ENCODE peak calls at places on chromosomes 16 and 17, in eight cellular contexts. One of them, this sample, is unnamed.

GRCh38 chr16:4262303-4262835 is 10.5 kb downstream of the TFAP4 start:
- DNase-seq in transverse colon: no peak
- DNase-seq in A549: no peak
- DNase-seq in suprapubic skin: no peak
- DNase-seq in K562: no peak
- DNase-seq in sigmoid colon: no peak
- DNase-seq in SK-N-SH: peak
- DNase-seq in upper lobe of left lung: no peak
- DNase-seq in this sample: peak

GRCh38 chr16:84360170-84360569 is 8.2 kb upstream of the ATP2C2 start:
- DNase-seq in suprapubic skin: no peak
- DNase-seq in transverse colon: no peak
- DNase-seq in K562: no peak
- DNase-seq in SK-N-SH: no peak
- DNase-seq in sigmoid colon: no peak
- DNase-seq in A549: no peak
- DNase-seq in upper lobe of left lung: no peak
- DNase-seq in this sample: no peak

GRCh38 chr17:1628856-1629646 is 417 bp upstream of the SLC43A2 start:
- DNase-seq in suprapubic skin: peak
- DNase-seq in upper lobe of left lung: peak
- DNase-seq in transverse colon: peak
- DNase-seq in A549: peak
- DNase-seq in K562: peak
- DNase-seq in sigmoid colon: peak
- DNase-seq in SK-N-SH: peak
- DNase-seq in this sample: peak

GRCh38 chr17:12851901-12852435 is 62.7 kb downstream of the ARHGAP44 start:
- DNase-seq in SK-N-SH: no peak
- DNase-seq in upper lobe of left lung: no peak
- DNase-seq in K562: no peak
- DNase-seq in transverse colon: no peak
- DNase-seq in A549: no peak
- DNase-seq in suprapubic skin: no peak
- DNase-seq in sigmoid colon: no peak
- DNase-seq in this sample: no peak

GRCh38 chr16:85369741-85370528 is 243.2 kb upstream of the GSE1 start:
- DNase-seq in K562: peak
- DNase-seq in SK-N-SH: peak
- DNase-seq in sigmoid colon: peak
- DNase-seq in suprapubic skin: no peak
- DNase-seq in A549: peak
- DNase-seq in upper lobe of left lung: peak
- DNase-seq in transverse colon: peak
- DNase-seq in this sample: no peak

GRCh38 chr17:324151-324571 is 28.4 kb downstream of the RPH3AL start:
- DNase-seq in sigmoid colon: peak
- DNase-seq in K562: no peak
- DNase-seq in A549: no peak
- DNase-seq in SK-N-SH: no peak
- DNase-seq in upper lobe of left lung: no peak
- DNase-seq in suprapubic skin: no peak
- DNase-seq in transverse colon: no peak
- DNase-seq in this sample: no peak

GRCh38 chr17:7346761-7347614 is 5.0 kb upstream of the KCTD11 start:
- DNase-seq in suprapubic skin: no peak
- DNase-seq in sigmoid colon: no peak
- DNase-seq in transverse colon: no peak
- DNase-seq in A549: no peak
- DNase-seq in K562: no peak
- DNase-seq in upper lobe of left lung: no peak
- DNase-seq in SK-N-SH: no peak
- DNase-seq in this sample: no peak

GRCh38 chr17:76491271-76492184 is 9.7 kb downstream of the RHBDF2 start:
- DNase-seq in K562: peak
- DNase-seq in transverse colon: peak
- DNase-seq in suprapubic skin: no peak
- DNase-seq in A549: no peak
- DNase-seq in sigmoid colon: no peak
- DNase-seq in upper lobe of left lung: peak
- DNase-seq in SK-N-SH: no peak
- DNase-seq in this sample: no peak

GRCh38 chr16:10514369-10515055 is 65.9 kb downstream of the EMP2 start:
- DNase-seq in transverse colon: peak
- DNase-seq in K562: peak
- DNase-seq in suprapubic skin: peak
- DNase-seq in SK-N-SH: peak
- DNase-seq in A549: peak
- DNase-seq in upper lobe of left lung: peak
- DNase-seq in sigmoid colon: peak
- DNase-seq in this sample: peak

GRCh38 chr17:11996722-11997146 is 541 bp downstream of the ZNF18 start:
- DNase-seq in transverse colon: peak
- DNase-seq in upper lobe of left lung: peak
- DNase-seq in suprapubic skin: peak
- DNase-seq in SK-N-SH: no peak
- DNase-seq in K562: peak
- DNase-seq in sigmoid colon: no peak
- DNase-seq in A549: peak
- DNase-seq in this sample: no peak

GRCh38 chr17:67392111-67392510 is 15.0 kb downstream of the PITPNC1 start:
- DNase-seq in SK-N-SH: no peak
- DNase-seq in A549: no peak
- DNase-seq in upper lobe of left lung: no peak
- DNase-seq in transverse colon: no peak
- DNase-seq in suprapubic skin: no peak
- DNase-seq in K562: no peak
- DNase-seq in sigmoid colon: no peak
- DNase-seq in this sample: no peak

GRCh38 chr16:30761427-30761927 is 385 bp downstream of the CFAP119 start:
- DNase-seq in suprapubic skin: no peak
- DNase-seq in SK-N-SH: peak
- DNase-seq in A549: no peak
- DNase-seq in K562: peak
- DNase-seq in sigmoid colon: no peak
- DNase-seq in transverse colon: peak
- DNase-seq in upper lobe of left lung: peak
- DNase-seq in this sample: peak

GRCh38 chr17:40103082-40103741 is 2.8 kb upstream of the NR1D1 start:
- DNase-seq in transverse colon: no peak
- DNase-seq in K562: no peak
- DNase-seq in SK-N-SH: no peak
- DNase-seq in upper lobe of left lung: peak
- DNase-seq in sigmoid colon: no peak
- DNase-seq in suprapubic skin: no peak
- DNase-seq in A549: no peak
- DNase-seq in this sample: peak

GRCh38 chr17:42653179-42654124 is 5.6 kb upstream of the TUBG2 start:
- DNase-seq in sigmoid colon: peak
- DNase-seq in suprapubic skin: no peak
- DNase-seq in SK-N-SH: peak
- DNase-seq in transverse colon: peak
- DNase-seq in A549: no peak
- DNase-seq in K562: peak
- DNase-seq in upper lobe of left lung: no peak
- DNase-seq in this sample: peak

GRCh38 chr16:68031951-68032350 is 8.9 kb downstream of the DUS2 start:
- DNase-seq in SK-N-SH: no peak
- DNase-seq in A549: no peak
- DNase-seq in K562: no peak
- DNase-seq in upper lobe of left lung: peak
- DNase-seq in sigmoid colon: peak
- DNase-seq in suprapubic skin: no peak
- DNase-seq in transverse colon: peak
- DNase-seq in this sample: no peak

DNA sequence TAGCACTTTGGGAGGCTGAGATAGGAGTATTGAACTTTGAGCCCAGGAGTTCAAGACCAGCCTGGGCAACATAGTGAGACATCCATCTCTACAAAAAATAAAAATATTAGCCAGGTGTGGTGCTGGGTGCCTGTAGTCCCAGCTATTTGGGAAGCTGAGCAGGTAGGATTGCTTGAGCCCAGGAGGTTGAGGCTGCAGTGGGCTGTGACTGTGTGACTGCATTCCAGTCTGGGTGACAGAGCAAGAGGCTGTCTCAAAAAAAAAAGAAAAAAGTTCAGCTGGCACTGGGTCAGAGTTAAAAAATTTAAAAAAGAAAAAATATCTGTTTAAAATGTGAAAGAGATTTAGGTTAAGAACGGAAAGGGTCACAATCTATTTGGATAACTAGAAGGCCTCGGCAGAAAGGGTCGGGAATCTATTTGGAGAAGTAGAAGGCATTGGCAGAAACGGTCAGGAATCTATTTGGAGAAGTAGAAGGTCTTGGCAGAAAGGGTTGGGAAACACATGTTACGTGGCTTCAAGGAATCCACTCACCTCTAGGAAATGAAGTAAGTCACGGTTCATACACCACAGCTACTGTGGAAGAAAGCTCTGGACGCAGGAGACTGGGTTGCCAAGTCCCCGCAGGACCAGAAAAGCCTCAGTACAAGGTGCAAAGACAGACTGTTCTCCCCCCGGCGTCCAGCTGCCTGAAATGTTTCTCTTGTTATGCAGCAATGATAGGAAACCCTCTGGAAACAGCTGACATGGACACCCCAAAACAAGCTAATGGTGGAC is 25.3 kb downstream of the LMF1 start:
- DNase-seq in transverse colon: no peak
- DNase-seq in upper lobe of left lung: no peak
- DNase-seq in suprapubic skin: no peak
- DNase-seq in SK-N-SH: no peak
- DNase-seq in sigmoid colon: no peak
- DNase-seq in K562: no peak
- DNase-seq in A549: no peak
- DNase-seq in this sample: no peak
- TF ChIP-seq EP300 in transverse colon: no peak
- TF ChIP-seq EP300 in upper lobe of left lung: no peak
- TF ChIP-seq EP300 in suprapubic skin: no peak
- TF ChIP-seq EP300 in SK-N-SH: no peak
- TF ChIP-seq EP300 in sigmoid colon: no peak
- TF ChIP-seq EP300 in K562: no peak
- TF ChIP-seq EP300 in A549: no peak
- TF ChIP-seq EP300 in this sample: no peak

GRCh38 chr17:77961741-77962140 is 3.2 kb downstream of the TNRC6C start:
- DNase-seq in suprapubic skin: no peak
- DNase-seq in A549: no peak
- DNase-seq in sigmoid colon: no peak
- DNase-seq in SK-N-SH: no peak
- DNase-seq in transverse colon: no peak
- DNase-seq in upper lobe of left lung: no peak
- DNase-seq in K562: no peak
- DNase-seq in this sample: no peak

GRCh38 chr17:77957869-77958715 is at the start of gene TNRC6C:
- DNase-seq in A549: peak
- DNase-seq in K562: peak
- DNase-seq in sigmoid colon: peak
- DNase-seq in transverse colon: peak
- DNase-seq in suprapubic skin: peak
- DNase-seq in upper lobe of left lung: peak
- DNase-seq in SK-N-SH: peak
- DNase-seq in this sample: peak

GRCh38 chr17:77958716-77959215 is 263 bp downstream of the TNRC6C start:
- DNase-seq in K562: no peak
- DNase-seq in upper lobe of left lung: no peak
- DNase-seq in sigmoid colon: no peak
- DNase-seq in suprapubic skin: no peak
- DNase-seq in A549: peak
- DNase-seq in SK-N-SH: no peak
- DNase-seq in transverse colon: no peak
- DNase-seq in this sample: no peak

GRCh38 chr17:77959216-77959925 is 868 bp downstream of the TNRC6C start:
- DNase-seq in A549: peak
- DNase-seq in suprapubic skin: no peak
- DNase-seq in SK-N-SH: peak
- DNase-seq in sigmoid colon: no peak
- DNase-seq in transverse colon: peak
- DNase-seq in upper lobe of left lung: no peak
- DNase-seq in K562: peak
- DNase-seq in this sample: peak

GRCh38 chr17:77959926-77960521 is 1.5 kb downstream of the TNRC6C start:
- DNase-seq in SK-N-SH: peak
- DNase-seq in A549: no peak
- DNase-seq in suprapubic skin: no peak
- DNase-seq in upper lobe of left lung: no peak
- DNase-seq in K562: no peak
- DNase-seq in transverse colon: no peak
- DNase-seq in sigmoid colon: no peak
- DNase-seq in this sample: no peak
- TF ChIP-seq EP300 in SK-N-SH: no peak
- TF ChIP-seq EP300 in A549: no peak
- TF ChIP-seq EP300 in suprapubic skin: no peak
- TF ChIP-seq EP300 in upper lobe of left lung: no peak
- TF ChIP-seq EP300 in K562: no peak
- TF ChIP-seq EP300 in transverse colon: no peak
- TF ChIP-seq EP300 in sigmoid colon: no peak
- TF ChIP-seq EP300 in this sample: no peak

GRCh38 chr17:2636169-2636930 is 42.9 kb downstream of the PAFAH1B1 start:
- DNase-seq in A549: no peak
- DNase-seq in transverse colon: no peak
- DNase-seq in sigmoid colon: no peak
- DNase-seq in SK-N-SH: no peak
- DNase-seq in K562: no peak
- DNase-seq in suprapubic skin: no peak
- DNase-seq in upper lobe of left lung: no peak
- DNase-seq in this sample: no peak

GRCh38 chr17:2635241-2635640 is 41.8 kb downstream of the PAFAH1B1 start:
- DNase-seq in A549: no peak
- DNase-seq in SK-N-SH: no peak
- DNase-seq in K562: no peak
- DNase-seq in upper lobe of left lung: no peak
- DNase-seq in transverse colon: no peak
- DNase-seq in suprapubic skin: no peak
- DNase-seq in sigmoid colon: no peak
- DNase-seq in this sample: no peak

GRCh38 chr17:2635675-2636074 is 42.2 kb downstream of the PAFAH1B1 start:
- DNase-seq in transverse colon: no peak
- DNase-seq in A549: no peak
- DNase-seq in K562: no peak
- DNase-seq in suprapubic skin: no peak
- DNase-seq in sigmoid colon: no peak
- DNase-seq in SK-N-SH: no peak
- DNase-seq in upper lobe of left lung: no peak
- DNase-seq in this sample: no peak

GRCh38 chr17:2634361-2634960 is 41.0 kb downstream of the PAFAH1B1 start:
- DNase-seq in A549: peak
- DNase-seq in SK-N-SH: no peak
- DNase-seq in transverse colon: peak
- DNase-seq in upper lobe of left lung: peak
- DNase-seq in sigmoid colon: no peak
- DNase-seq in suprapubic skin: no peak
- DNase-seq in K562: no peak
- DNase-seq in this sample: no peak

GRCh38 chr17:2631211-2631610 is 37.8 kb downstream of the PAFAH1B1 start:
- DNase-seq in transverse colon: no peak
- DNase-seq in upper lobe of left lung: no peak
- DNase-seq in A549: no peak
- DNase-seq in K562: no peak
- DNase-seq in sigmoid colon: no peak
- DNase-seq in SK-N-SH: no peak
- DNase-seq in suprapubic skin: no peak
- DNase-seq in this sample: no peak
- TF ChIP-seq EP300 in transverse colon: no peak
- TF ChIP-seq EP300 in upper lobe of left lung: no peak
- TF ChIP-seq EP300 in A549: no peak
- TF ChIP-seq EP300 in K562: no peak
- TF ChIP-seq EP300 in sigmoid colon: no peak
- TF ChIP-seq EP300 in SK-N-SH: no peak
- TF ChIP-seq EP300 in suprapubic skin: no peak
- TF ChIP-seq EP300 in this sample: no peak

GRCh38 chr17:60229189-60229802 is 79.5 kb downstream of the CA4 start:
- DNase-seq in sigmoid colon: no peak
- DNase-seq in suprapubic skin: no peak
- DNase-seq in transverse colon: no peak
- DNase-seq in upper lobe of left lung: no peak
- DNase-seq in SK-N-SH: no peak
- DNase-seq in A549: no peak
- DNase-seq in K562: no peak
- DNase-seq in this sample: no peak
- TF ChIP-seq EP300 in sigmoid colon: no peak
- TF ChIP-seq EP300 in suprapubic skin: no peak
- TF ChIP-seq EP300 in transverse colon: no peak
- TF ChIP-seq EP300 in upper lobe of left lung: no peak
- TF ChIP-seq EP300 in SK-N-SH: no peak
- TF ChIP-seq EP300 in A549: no peak
- TF ChIP-seq EP300 in K562: no peak
- TF ChIP-seq EP300 in this sample: no peak